ENCODE peak calls at places on chromosomes 1 and 21, in ten cellular contexts. One of them, this sample, is unnamed.

GRCh38 chr1:158830904-158831507 is at the start of gene MNDA:
- DNase-seq in pancreas: no peak
- DNase-seq in right cardiac atrium: no peak
- DNase-seq in body of pancreas: no peak
- DNase-seq in sigmoid colon: no peak
- DNase-seq in adrenal gland: no peak
- DNase-seq in SK-N-MC: no peak
- DNase-seq in fibroblast of lung: no peak
- DNase-seq in thyroid gland: no peak
- DNase-seq in PC-3: no peak
- DNase-seq in this sample: no peak

GRCh38 chr1:200242379-200243041 is 167.3 kb downstream of the ZNF281 start:
- DNase-seq in adrenal gland: peak; percentile 25
- DNase-seq in pancreas: no peak
- DNase-seq in PC-3: no peak
- DNase-seq in thyroid gland: no peak
- DNase-seq in fibroblast of lung: peak; percentile 17
- DNase-seq in right cardiac atrium: no peak
- DNase-seq in body of pancreas: no peak
- DNase-seq in sigmoid colon: no peak
- DNase-seq in SK-N-MC: no peak
- DNase-seq in this sample: no peak

GRCh38 chr21:27001526-27001925 is 34.6 kb upstream of the ADAMTS5 start:
- DNase-seq in right cardiac atrium: no peak
- DNase-seq in PC-3: no peak
- DNase-seq in thyroid gland: no peak
- DNase-seq in SK-N-MC: no peak
- DNase-seq in body of pancreas: no peak
- DNase-seq in sigmoid colon: no peak
- DNase-seq in adrenal gland: no peak
- DNase-seq in fibroblast of lung: no peak
- DNase-seq in pancreas: no peak
- DNase-seq in this sample: no peak

GRCh38 chr1:178768423-178768822 is 43.4 kb downstream of the RALGPS2 start:
- DNase-seq in thyroid gland: no peak
- DNase-seq in body of pancreas: no peak
- DNase-seq in sigmoid colon: no peak
- DNase-seq in SK-N-MC: no peak
- DNase-seq in adrenal gland: no peak
- DNase-seq in fibroblast of lung: peak; percentile 8
- DNase-seq in PC-3: peak; percentile 54
- DNase-seq in right cardiac atrium: no peak
- DNase-seq in pancreas: no peak
- DNase-seq in this sample: no peak

GRCh38 chr1:3453891-3454810 is at the start of gene ARHGEF16:
- DNase-seq in right cardiac atrium: peak; percentile 60
- DNase-seq in adrenal gland: peak; percentile 41
- DNase-seq in PC-3: peak; percentile 91
- DNase-seq in body of pancreas: peak; percentile 91
- DNase-seq in fibroblast of lung: peak; percentile 12
- DNase-seq in SK-N-MC: no peak
- DNase-seq in sigmoid colon: no peak
- DNase-seq in thyroid gland: peak; percentile 90
- DNase-seq in pancreas: peak; percentile 87
- DNase-seq in this sample: peak; percentile 65

GRCh38 chr1:203368624-203369451 is 17.9 kb upstream of the FMOD start:
- DNase-seq in SK-N-MC: no peak
- DNase-seq in adrenal gland: peak; percentile 71
- DNase-seq in pancreas: no peak
- DNase-seq in fibroblast of lung: peak; percentile 5
- DNase-seq in thyroid gland: peak; percentile 12
- DNase-seq in right cardiac atrium: peak; percentile 73
- DNase-seq in sigmoid colon: peak; percentile 94
- DNase-seq in body of pancreas: peak; percentile 29
- DNase-seq in PC-3: peak; percentile 14
- DNase-seq in this sample: peak; percentile 81

GRCh38 chr1:200968469-200969410 is 54.8 kb downstream of the KIF21B start:
- DNase-seq in pancreas: no peak
- DNase-seq in SK-N-MC: no peak
- DNase-seq in adrenal gland: no peak
- DNase-seq in body of pancreas: no peak
- DNase-seq in sigmoid colon: no peak
- DNase-seq in fibroblast of lung: peak; percentile 24
- DNase-seq in thyroid gland: no peak
- DNase-seq in PC-3: peak; percentile 44
- DNase-seq in right cardiac atrium: no peak
- DNase-seq in this sample: no peak

GRCh38 chr1:12014141-12014981 is 4.9 kb upstream of the MIIP start:
- DNase-seq in SK-N-MC: no peak
- DNase-seq in body of pancreas: no peak
- DNase-seq in thyroid gland: peak; percentile 78
- DNase-seq in adrenal gland: peak; percentile 42
- DNase-seq in fibroblast of lung: peak; percentile 70
- DNase-seq in sigmoid colon: no peak
- DNase-seq in right cardiac atrium: no peak
- DNase-seq in PC-3: no peak
- DNase-seq in pancreas: no peak
- DNase-seq in this sample: peak; percentile 83

GRCh38 chr1:109267743-109268300 is 15.1 kb downstream of the PSRC1 start:
- DNase-seq in body of pancreas: no peak
- DNase-seq in right cardiac atrium: no peak
- DNase-seq in fibroblast of lung: peak; percentile 73
- DNase-seq in adrenal gland: no peak
- DNase-seq in sigmoid colon: no peak
- DNase-seq in pancreas: no peak
- DNase-seq in PC-3: no peak
- DNase-seq in SK-N-MC: no peak
- DNase-seq in thyroid gland: no peak
- DNase-seq in this sample: no peak

GRCh38 chr1:168199056-168199455 is 20.3 kb downstream of the TIPRL start:
- DNase-seq in sigmoid colon: no peak
- DNase-seq in SK-N-MC: no peak
- DNase-seq in PC-3: no peak
- DNase-seq in thyroid gland: no peak
- DNase-seq in fibroblast of lung: no peak
- DNase-seq in body of pancreas: no peak
- DNase-seq in pancreas: no peak
- DNase-seq in adrenal gland: no peak
- DNase-seq in right cardiac atrium: no peak
- DNase-seq in this sample: no peak
- H3K9me3 ChIP-seq in sigmoid colon: no peaks in the 10 kb centered on the region
- H3K9me3 ChIP-seq in SK-N-MC: no peaks in the 10 kb centered on the region
- H3K9me3 ChIP-seq in PC-3: no peaks in the 10 kb centered on the region
- H3K9me3 ChIP-seq in thyroid gland: no peaks in the 10 kb centered on the region
- H3K9me3 ChIP-seq in fibroblast of lung: no peaks in the 10 kb centered on the region
- H3K9me3 ChIP-seq in body of pancreas: no peaks in the 10 kb centered on the region
- H3K9me3 ChIP-seq in pancreas: no peaks in the 10 kb centered on the region
- H3K9me3 ChIP-seq in adrenal gland: no peaks in the 10 kb centered on the region
- H3K9me3 ChIP-seq in right cardiac atrium: no peaks in the 10 kb centered on the region
- H3K9me3 ChIP-seq in this sample: no peaks in the 10 kb centered on the region

DNA sequence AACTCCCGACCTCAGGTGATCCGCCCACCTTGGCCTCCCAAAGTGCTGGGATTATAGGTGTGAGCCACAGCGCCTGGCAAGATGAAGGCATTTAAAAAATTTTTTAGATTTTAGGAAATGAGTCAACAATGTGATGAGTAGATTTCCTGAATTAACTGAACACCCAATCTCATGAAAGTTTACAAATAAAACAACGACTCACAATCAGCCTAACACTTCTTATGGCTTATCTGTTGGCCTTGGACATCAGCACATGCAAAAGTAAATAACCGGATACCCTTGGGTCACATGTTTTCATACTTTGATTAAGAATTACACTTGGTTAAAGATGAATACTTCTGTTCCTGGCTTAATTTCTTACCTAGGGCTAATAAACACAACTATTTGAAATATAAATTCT is 3.0 kb downstream of the GNG12 start:
- DNase-seq in sigmoid colon: no peak
- DNase-seq in PC-3: peak; percentile 52
- DNase-seq in SK-N-MC: no peak
- DNase-seq in fibroblast of lung: peak; percentile 54
- DNase-seq in right cardiac atrium: no peak
- DNase-seq in thyroid gland: no peak
- DNase-seq in adrenal gland: no peak
- DNase-seq in body of pancreas: no peak
- DNase-seq in pancreas: no peak
- DNase-seq in this sample: peak; percentile 57
- H3K27ac ChIP-seq in sigmoid colon: no peak overlapping the region
- H3K27ac ChIP-seq in PC-3: no peak overlapping the region
- H3K27ac ChIP-seq in SK-N-MC: no peak overlapping the region
- H3K27ac ChIP-seq in fibroblast of lung: no peak overlapping the region
- H3K27ac ChIP-seq in right cardiac atrium: no peak overlapping the region
- H3K27ac ChIP-seq in thyroid gland: peak overlapping the region; percentile 97
- H3K27ac ChIP-seq in adrenal gland: peak overlapping the region; percentile 10
- H3K27ac ChIP-seq in body of pancreas: no peak overlapping the region
- H3K27ac ChIP-seq in pancreas: peak overlapping the region; percentile 91
- H3K27ac ChIP-seq in this sample: no peak overlapping the region

DNA sequence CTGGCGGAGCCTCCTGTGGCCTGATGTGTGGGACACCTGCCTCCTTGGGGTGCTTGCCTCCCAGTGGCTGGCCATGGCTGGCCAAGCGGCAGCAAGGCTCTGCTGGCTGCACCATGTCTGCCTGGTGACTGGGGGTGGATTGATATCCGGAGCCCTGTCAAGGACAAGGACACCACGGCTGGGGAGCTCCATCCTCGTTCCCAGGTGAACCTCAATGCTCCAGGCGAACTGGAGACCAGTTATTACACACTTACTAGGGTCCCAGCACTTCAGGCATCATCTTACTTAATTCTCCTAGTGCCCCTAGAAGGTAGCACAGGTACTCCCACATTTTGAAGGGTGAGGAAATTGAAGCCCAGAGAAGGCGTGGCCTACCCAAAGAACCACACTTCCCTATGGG is 15.2 kb downstream of the SPATA21 start:
- DNase-seq in fibroblast of lung: no peak
- DNase-seq in sigmoid colon: no peak
- DNase-seq in adrenal gland: no peak
- DNase-seq in thyroid gland: no peak
- DNase-seq in PC-3: no peak
- DNase-seq in right cardiac atrium: no peak
- DNase-seq in pancreas: no peak
- DNase-seq in body of pancreas: no peak
- DNase-seq in SK-N-MC: no peak
- DNase-seq in this sample: no peak
- H3K9me3 ChIP-seq in fibroblast of lung: no peaks in the 10 kb centered on the region
- H3K9me3 ChIP-seq in sigmoid colon: no peaks in the 10 kb centered on the region
- H3K9me3 ChIP-seq in adrenal gland: no peaks in the 10 kb centered on the region
- H3K9me3 ChIP-seq in thyroid gland: no peaks in the 10 kb centered on the region
- H3K9me3 ChIP-seq in PC-3: no peaks in the 10 kb centered on the region
- H3K9me3 ChIP-seq in right cardiac atrium: no peaks in the 10 kb centered on the region
- H3K9me3 ChIP-seq in pancreas: no peaks in the 10 kb centered on the region
- H3K9me3 ChIP-seq in body of pancreas: no peaks in the 10 kb centered on the region
- H3K9me3 ChIP-seq in SK-N-MC: no peaks in the 10 kb centered on the region
- H3K9me3 ChIP-seq in this sample: no peaks in the 10 kb centered on the region

GRCh38 chr1:1435094-1435903 is at the start of gene VWA1:
- DNase-seq in body of pancreas: peak; percentile 75
- DNase-seq in sigmoid colon: peak; percentile 88
- DNase-seq in pancreas: peak; percentile 69
- DNase-seq in PC-3: peak; percentile 88
- DNase-seq in right cardiac atrium: peak; percentile 82
- DNase-seq in adrenal gland: peak; percentile 64
- DNase-seq in SK-N-MC: no peak
- DNase-seq in thyroid gland: peak; percentile 46
- DNase-seq in fibroblast of lung: peak; percentile 71
- DNase-seq in this sample: peak; percentile 51
- H3K27ac ChIP-seq in body of pancreas: peak within 1 kb of the TSS; percentile 78
- H3K27ac ChIP-seq in sigmoid colon: peak within 1 kb of the TSS; percentile 98
- H3K27ac ChIP-seq in pancreas: peak within 1 kb of the TSS; percentile 96
- H3K27ac ChIP-seq in PC-3: no peak within 1 kb of the TSS
- H3K27ac ChIP-seq in right cardiac atrium: peak within 1 kb of the TSS; percentile 67
- H3K27ac ChIP-seq in adrenal gland: peak within 1 kb of the TSS; percentile 77
- H3K27ac ChIP-seq in SK-N-MC: no peak within 1 kb of the TSS
- H3K27ac ChIP-seq in thyroid gland: peak within 1 kb of the TSS; percentile 59
- H3K27ac ChIP-seq in fibroblast of lung: no peak within 1 kb of the TSS
- H3K27ac ChIP-seq in this sample: no peak within 1 kb of the TSS

GRCh38 chr1:5769146-5769545 is 223.1 kb downstream of the NPHP4 start:
- DNase-seq in sigmoid colon: no peak
- DNase-seq in thyroid gland: no peak
- DNase-seq in right cardiac atrium: no peak
- DNase-seq in pancreas: no peak
- DNase-seq in body of pancreas: no peak
- DNase-seq in PC-3: no peak
- DNase-seq in adrenal gland: peak; percentile 39
- DNase-seq in SK-N-MC: no peak
- DNase-seq in fibroblast of lung: no peak
- DNase-seq in this sample: no peak
- H3K9me3 ChIP-seq in sigmoid colon: no peaks in the 10 kb centered on the region
- H3K9me3 ChIP-seq in thyroid gland: no peaks in the 10 kb centered on the region
- H3K9me3 ChIP-seq in right cardiac atrium: no peaks in the 10 kb centered on the region
- H3K9me3 ChIP-seq in pancreas: no peaks in the 10 kb centered on the region
- H3K9me3 ChIP-seq in body of pancreas: no peaks in the 10 kb centered on the region
- H3K9me3 ChIP-seq in PC-3: no peaks in the 10 kb centered on the region
- H3K9me3 ChIP-seq in adrenal gland: no peaks in the 10 kb centered on the region
- H3K9me3 ChIP-seq in SK-N-MC: no peaks in the 10 kb centered on the region
- H3K9me3 ChIP-seq in fibroblast of lung: no peaks in the 10 kb centered on the region
- H3K9me3 ChIP-seq in this sample: peaks cover 5% of the 10 kb centered on the region

GRCh38 chr1:218659911-218660677 is 315.0 kb downstream of the TGFB2 start:
- DNase-seq in right cardiac atrium: no peak
- DNase-seq in sigmoid colon: no peak
- DNase-seq in adrenal gland: no peak
- DNase-seq in body of pancreas: no peak
- DNase-seq in fibroblast of lung: peak; percentile 78
- DNase-seq in SK-N-MC: no peak
- DNase-seq in pancreas: no peak
- DNase-seq in PC-3: no peak
- DNase-seq in thyroid gland: peak; percentile 5
- DNase-seq in this sample: no peak
- H3K27ac ChIP-seq in right cardiac atrium: no peak overlapping the region
- H3K27ac ChIP-seq in sigmoid colon: no peak overlapping the region
- H3K27ac ChIP-seq in adrenal gland: no peak overlapping the region
- H3K27ac ChIP-seq in body of pancreas: no peak overlapping the region
- H3K27ac ChIP-seq in fibroblast of lung: no peak overlapping the region
- H3K27ac ChIP-seq in SK-N-MC: no peak overlapping the region
- H3K27ac ChIP-seq in pancreas: no peak overlapping the region
- H3K27ac ChIP-seq in PC-3: peak overlapping the region; percentile 71
- H3K27ac ChIP-seq in thyroid gland: peak overlapping the region; percentile 10
- H3K27ac ChIP-seq in this sample: peak overlapping the region; percentile 67

DNA sequence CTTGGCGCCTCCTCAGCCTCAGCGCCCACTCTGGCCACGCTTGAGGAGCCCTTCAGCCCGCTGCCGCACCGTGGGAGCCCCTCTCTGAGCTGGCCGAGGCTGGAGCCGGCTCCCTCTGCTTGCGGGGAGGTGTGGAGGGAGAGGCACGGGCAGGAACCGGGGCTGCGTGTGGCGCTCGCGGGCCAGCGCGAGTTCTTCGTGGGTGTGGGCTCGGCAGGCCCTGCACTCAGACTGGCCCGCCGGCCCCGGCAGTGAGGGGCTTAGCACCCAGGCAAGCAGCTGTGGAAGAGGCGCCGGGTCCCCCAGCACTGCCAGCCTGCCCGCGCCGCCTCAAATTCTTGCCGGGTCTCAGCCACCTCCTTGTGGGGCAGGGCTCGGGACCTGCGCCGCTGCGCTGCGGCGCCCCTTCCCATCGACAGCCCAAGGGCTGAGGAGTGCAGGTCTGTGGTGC is 61.4 kb downstream of the SLC16A1 start:
- DNase-seq in adrenal gland: no peak
- DNase-seq in thyroid gland: no peak
- DNase-seq in body of pancreas: no peak
- DNase-seq in PC-3: no peak
- DNase-seq in pancreas: no peak
- DNase-seq in right cardiac atrium: no peak
- DNase-seq in sigmoid colon: no peak
- DNase-seq in fibroblast of lung: no peak
- DNase-seq in SK-N-MC: no peak
- DNase-seq in this sample: no peak
- H3K9me3 ChIP-seq in adrenal gland: no peaks in the 10 kb centered on the region
- H3K9me3 ChIP-seq in thyroid gland: no peaks in the 10 kb centered on the region
- H3K9me3 ChIP-seq in body of pancreas: no peaks in the 10 kb centered on the region
- H3K9me3 ChIP-seq in PC-3: peaks cover 12% of the 10 kb centered on the region
- H3K9me3 ChIP-seq in pancreas: no peaks in the 10 kb centered on the region
- H3K9me3 ChIP-seq in right cardiac atrium: no peaks in the 10 kb centered on the region
- H3K9me3 ChIP-seq in sigmoid colon: no peaks in the 10 kb centered on the region
- H3K9me3 ChIP-seq in fibroblast of lung: no peaks in the 10 kb centered on the region
- H3K9me3 ChIP-seq in SK-N-MC: peaks cover 3% of the 10 kb centered on the region
- H3K9me3 ChIP-seq in this sample: no peaks in the 10 kb centered on the region